ENCODE peak calls at places on chromosome 21, in seven cellular contexts. C is K562, Y is A549, Z is IMR-90, D is ovary, O is heart left ventricle, F is Peyer's patch. H is an unnamed sample.

GRCh38 chr21:44365251-44365966 is 12.0 kb downstream of the TRPM2 start:
- DNase-seq in C (no peak), Y (no peak), Z (no peak), D (no peak), O (peak), F (peak), H (no peak)

GRCh38 chr21:44286716-44287632 is 1.3 kb downstream of the AIRE start:
- DNase-seq in C (no peak), Y (no peak), Z (no peak), D (no peak), O (no peak), F (no peak), H (no peak)

GRCh38 chr21:32698971-32699693 is 28.7 kb downstream of the SYNJ1 start:
- DNase-seq in C (no peak), Y (no peak), Z (peak), D (no peak), O (no peak), F (peak), H (no peak)

GRCh38 chr21:29887313-29888009 is 52.3 kb downstream of the GRIK1 start:
- DNase-seq in C (no peak), Y (no peak), Z (no peak), D (no peak), O (no peak), F (no peak), H (no peak)

GRCh38 chr21:44547656-44548331 is 3.5 kb downstream of the KRTAP10-2 start:
- DNase-seq in C (no peak), Y (no peak), Z (no peak), D (no peak), O (no peak), F (no peak), H (no peak)

GRCh38 chr21:26939532-26940181 is 27.2 kb downstream of the ADAMTS5 start:
- DNase-seq in C (no peak), Y (no peak), Z (peak), D (peak), O (no peak), F (no peak), H (no peak)

GRCh38 chr21:32064511-32064910 is 191.7 kb downstream of the HUNK start:
- DNase-seq in C (no peak), Y (no peak), Z (no peak), D (no peak), O (no peak), F (no peak), H (no peak)

GRCh38 chr21:43702785-43703067 is 16.2 kb upstream of the PDXK start:
- DNase-seq in C (no peak), Y (no peak), Z (no peak), D (no peak), O (no peak), F (no peak), H (no peak)

GRCh38 chr21:28804089-28804670 is 188.5 kb downstream of the LTN1 start:
- DNase-seq in C (no peak), Y (no peak), Z (no peak), D (no peak), O (no peak), F (no peak), H (no peak)

GRCh38 chr21:39647476-39647875 is 34.7 kb downstream of the B3GALT5 start:
- DNase-seq in C (no peak), Y (no peak), Z (peak), D (no peak), O (no peak), F (no peak), H (no peak)

GRCh38 chr21:33419538-33420123 is 16.4 kb downstream of the IFNGR2 start:
- DNase-seq in C (no peak), Y (no peak), Z (peak), D (peak), O (no peak), F (no peak), H (peak)

GRCh38 chr21:32114434-32115063 is 164.3 kb downstream of the MIS18A start:
- DNase-seq in C (no peak), Y (no peak), Z (no peak), D (no peak), O (no peak), F (no peak), H (no peak)

GRCh38 chr21:30563630-30564029 is 2.5 kb upstream of the KRTAP19-7 start:
- DNase-seq in C (no peak), Y (no peak), Z (no peak), D (no peak), O (no peak), F (no peak), H (no peak)

GRCh38 chr21:43322805-43323204 is 104.1 kb downstream of the SIK1 start:
- DNase-seq in C (no peak), Y (no peak), Z (peak), D (no peak), O (no peak), F (no peak), H (no peak)

GRCh38 chr21:29834617-29835016 is 105.2 kb downstream of the GRIK1 start:
- DNase-seq in C (no peak), Y (no peak), Z (no peak), D (no peak), O (no peak), F (no peak), H (no peak)

GRCh38 chr21:38910390-38911008 is 104.8 kb downstream of the ETS2 start:
- DNase-seq in C (no peak), Y (no peak), Z (no peak), D (no peak), O (no peak), F (peak), H (no peak)

GRCh38 chr21:39441502-39442475 is 3.8 kb downstream of the LCA5L start:
- DNase-seq in C (peak), Y (peak), Z (peak), D (no peak), O (no peak), F (no peak), H (peak)

GRCh38 chr21:32494946-32495703 is 82.6 kb downstream of the EVA1C start:
- DNase-seq in C (peak), Y (no peak), Z (peak), D (no peak), O (no peak), F (no peak), H (no peak)

GRCh38 chr21:16250282-16250681 is 520.5 kb downstream of the USP25 start:
- DNase-seq in C (no peak), Y (no peak), Z (no peak), D (no peak), O (no peak), F (no peak), H (no peak)

GRCh38 chr21:39120876-39121599 is 62.2 kb downstream of the PSMG1 start:
- DNase-seq in C (no peak), Y (no peak), Z (no peak), D (no peak), O (no peak), F (no peak), H (no peak)

GRCh38 chr21:24200052-24200451 is 1407.2 kb downstream of the MRPL39 start:
- DNase-seq in C (no peak), Y (no peak), Z (no peak), D (no peak), O (no peak), F (no peak), H (no peak)

GRCh38 chr21:43193651-43194302 is 25.0 kb downstream of the CRYAA start:
- DNase-seq in C (no peak), Y (no peak), Z (peak), D (no peak), O (peak), F (no peak), H (no peak)

GRCh38 chr21:33367309-33367973 is 35.8 kb upstream of the IFNGR2 start:
- DNase-seq in C (no peak), Y (no peak), Z (no peak), D (no peak), O (no peak), F (no peak), H (no peak)

GRCh38 chr21:29309703-29310102 is 11.0 kb downstream of the BACH1 start:
- DNase-seq in C (no peak), Y (no peak), Z (no peak), D (no peak), O (no peak), F (no peak), H (no peak)

GRCh38 chr21:15788847-15789548 is 59.2 kb downstream of the USP25 start:
- DNase-seq in C (no peak), Y (no peak), Z (peak), D (no peak), O (no peak), F (no peak), H (no peak)

GRCh38 chr21:44907966-44908364 is 12.7 kb downstream of the ITGB2 start:
- DNase-seq in C (peak), Y (no peak), Z (no peak), D (peak), O (no peak), F (no peak), H (peak)

GRCh38 chr21:27380303-27380702 is 413.4 kb upstream of the ADAMTS5 start:
- DNase-seq in C (no peak), Y (no peak), Z (no peak), D (no peak), O (no peak), F (no peak), H (no peak)

GRCh38 chr21:38814126-38815059 is 8.7 kb downstream of the ETS2 start:
- DNase-seq in C (no peak), Y (no peak), Z (no peak), D (no peak), O (no peak), F (peak), H (no peak)

GRCh38 chr21:29477941-29478340 is 179.2 kb downstream of the BACH1 start:
- DNase-seq in C (no peak), Y (no peak), Z (peak), D (no peak), O (no peak), F (no peak), H (no peak)

GRCh38 chr21:43864313-43864805 is 664 bp upstream of the AGPAT3 start:
- DNase-seq in C (peak), Y (peak), Z (peak), D (peak), O (peak), F (peak), H (peak)

GRCh38 chr21:38958940-38959685 is 153.4 kb downstream of the ETS2 start:
- DNase-seq in C (no peak), Y (no peak), Z (peak), D (peak), O (peak), F (peak), H (peak)

GRCh38 chr21:20970691-20971090 is 27.5 kb upstream of the NCAM2 start:
- DNase-seq in C (no peak), Y (no peak), Z (no peak), D (no peak), O (no peak), F (no peak), H (no peak)

GRCh38 chr21:44259082-44259705 is 2.5 kb downstream of the DNMT3L start:
- DNase-seq in C (no peak), Y (no peak), Z (peak), D (no peak), O (no peak), F (no peak), H (no peak)

GRCh38 chr21:44596068-44596725 is 3.9 kb upstream of the KRTAP10-6 start:
- DNase-seq in C (no peak), Y (no peak), Z (no peak), D (no peak), O (no peak), F (no peak), H (no peak)

GRCh38 chr21:44304846-44305245 is 5.0 kb downstream of the PFKL start:
- DNase-seq in C (peak), Y (peak), Z (peak), D (peak), O (no peak), F (peak), H (peak)

GRCh38 chr21:46255758-46256337 is 27.3 kb upstream of the LSS start:
- DNase-seq in C (no peak), Y (no peak), Z (no peak), D (no peak), O (no peak), F (no peak), H (no peak)

GRCh38 chr21:46255166-46255565 is 26.6 kb upstream of the LSS start:
- DNase-seq in C (no peak), Y (no peak), Z (no peak), D (no peak), O (no peak), F (no peak), H (no peak)

GRCh38 chr21:46254208-46254975 is 25.8 kb upstream of the LSS start:
- DNase-seq in C (no peak), Y (no peak), Z (no peak), D (no peak), O (no peak), F (no peak), H (no peak)

GRCh38 chr21:46252840-46253239 is 24.3 kb upstream of the LSS start:
- DNase-seq in C (no peak), Y (no peak), Z (no peak), D (no peak), O (no peak), F (no peak), H (no peak)

DNA sequence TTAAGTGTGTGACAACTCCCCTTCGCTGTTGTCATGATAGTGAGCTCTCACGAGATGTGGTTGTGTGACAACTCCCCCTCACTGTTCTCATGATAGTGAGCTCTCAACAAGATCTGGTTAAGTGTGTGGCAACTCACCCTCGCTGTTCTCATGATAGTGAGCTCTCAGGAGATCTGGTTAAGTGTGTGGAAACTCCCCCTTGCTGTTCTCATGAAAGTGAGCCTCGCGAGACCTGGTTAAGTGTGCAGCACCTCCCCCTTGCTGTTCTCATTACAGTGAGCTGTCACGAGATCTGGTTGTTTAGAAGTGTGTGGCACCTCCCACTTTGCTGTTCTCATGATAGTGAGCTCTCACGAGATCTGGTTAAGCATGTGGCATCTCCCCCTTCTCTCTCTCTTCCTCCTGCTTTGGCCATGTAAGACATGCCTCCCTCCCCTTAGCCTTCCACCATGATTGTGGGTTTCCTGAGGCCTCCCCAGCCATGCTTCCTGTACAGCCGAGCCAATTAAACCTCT is 25.1 kb upstream of the LSS start:
- DNase-seq in C (peak), Y (no peak), Z (peak), D (no peak), O (no peak), F (no peak), H (peak)
- TF ChIP-seq POLR2A in C (no peak), Y (no peak), Z (no peak), D (no peak), O (no peak), F (no peak), H (no peak)

GRCh38 chr21:35399002-35399401 is 349.9 kb upstream of the RUNX1 start:
- DNase-seq in C (no peak), Y (no peak), Z (no peak), D (no peak), O (no peak), F (no peak), H (no peak)

GRCh38 chr21:35399706-35400105 is 350.6 kb upstream of the RUNX1 start:
- DNase-seq in C (no peak), Y (no peak), Z (no peak), D (no peak), O (no peak), F (no peak), H (no peak)

GRCh38 chr21:35400233-35400939 is 351.3 kb upstream of the RUNX1 start:
- DNase-seq in C (peak), Y (peak), Z (peak), D (no peak), O (peak), F (no peak), H (peak)

GRCh38 chr21:35396655-35397054 is 347.6 kb upstream of the RUNX1 start:
- DNase-seq in C (no peak), Y (no peak), Z (no peak), D (no peak), O (no peak), F (no peak), H (no peak)

DNA sequence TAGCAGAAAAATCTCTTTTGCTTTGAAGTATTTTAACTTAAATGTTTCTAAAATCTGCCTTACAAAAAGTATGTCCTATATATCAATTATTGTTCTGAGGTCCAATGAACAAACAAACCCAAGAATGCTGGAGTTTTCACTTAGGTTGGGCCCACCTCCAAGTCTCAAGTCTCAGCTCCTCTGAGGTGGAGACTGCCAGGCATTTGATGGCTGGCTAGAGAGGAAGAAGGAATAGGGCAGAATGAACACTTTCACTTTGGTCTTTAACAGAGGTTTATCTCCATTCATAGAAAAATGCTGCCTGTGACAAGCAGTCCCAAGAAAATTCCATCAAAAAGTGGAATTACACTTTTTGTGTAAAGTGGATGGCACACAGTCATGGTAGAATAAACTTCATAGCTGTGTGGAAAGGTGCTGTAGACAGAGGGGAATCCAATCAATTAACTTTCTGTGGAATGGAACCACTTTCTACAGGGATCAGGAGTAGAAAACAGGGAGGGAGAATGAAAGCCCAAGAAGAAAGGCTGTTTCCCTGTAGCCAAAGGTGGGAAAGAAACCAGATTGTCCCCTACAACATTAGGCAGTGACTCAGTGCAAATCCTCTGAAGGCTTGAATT is 349.4 kb upstream of the RUNX1 start:
- DNase-seq in C (no peak), Y (no peak), Z (peak), D (no peak), O (no peak), F (no peak), H (no peak)
- TF ChIP-seq POLR2A in C (no peak), Y (no peak), Z (no peak), D (no peak), O (no peak), F (no peak), H (no peak)

GRCh38 chr21:37268186-37268503 is 1.0 kb upstream of the VPS26C start:
- DNase-seq in C (no peak), Y (no peak), Z (no peak), D (no peak), O (no peak), F (no peak), H (no peak)

GRCh38 chr21:37266515-37267221 is 466 bp downstream of the VPS26C start:
- DNase-seq in C (no peak), Y (no peak), Z (peak), D (peak), O (peak), F (no peak), H (peak)

GRCh38 chr21:37269481-37269880 is 2.3 kb upstream of the VPS26C start:
- DNase-seq in C (no peak), Y (no peak), Z (no peak), D (no peak), O (no peak), F (no peak), H (no peak)

GRCh38 chr21:37264808-37265207 is 2.3 kb downstream of the VPS26C start:
- DNase-seq in C (no peak), Y (no peak), Z (no peak), D (no peak), O (no peak), F (no peak), H (no peak)

GRCh38 chr21:37267269-37268185 is at the start of gene VPS26C:
- DNase-seq in C (peak), Y (peak), Z (peak), D (peak), O (peak), F (peak), H (peak)
- TF ChIP-seq POLR2A in C (peak), Y (peak), Z (peak), D (peak), O (peak), F (peak), H (peak)

DNA sequence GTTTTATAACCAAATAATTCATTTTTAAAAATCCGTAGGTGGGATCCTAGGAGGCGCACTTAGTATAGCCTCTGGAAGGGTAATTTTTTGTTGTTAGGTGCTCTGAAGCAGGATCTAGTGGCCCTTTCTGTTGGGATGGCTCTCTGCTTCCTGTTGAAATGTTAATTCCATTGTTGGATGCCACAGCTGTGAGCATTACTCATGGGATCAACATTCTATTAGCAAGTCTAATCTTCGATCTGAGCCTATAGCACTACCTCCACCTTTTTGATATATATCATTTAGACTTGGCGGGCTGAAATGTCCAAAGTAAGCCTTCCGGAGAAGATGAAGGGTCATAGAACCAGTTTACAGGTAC is 1.3 kb downstream of the CXADR start:
- DNase-seq in C (no peak), Y (no peak), Z (no peak), D (no peak), O (no peak), F (no peak), H (no peak)
- TF ChIP-seq POLR2A in C (no peak), Y (no peak), Z (no peak), D (no peak), O (no peak), F (no peak), H (no peak)

GRCh38 chr21:25396135-25396711 is 211.1 kb downstream of the MRPL39 start:
- DNase-seq in C (no peak), Y (no peak), Z (no peak), D (no peak), O (no peak), F (no peak), H (no peak)
- TF ChIP-seq POLR2A in C (no peak), Y (no peak), Z (no peak), D (no peak), O (no peak), F (no peak), H (no peak)

DNA sequence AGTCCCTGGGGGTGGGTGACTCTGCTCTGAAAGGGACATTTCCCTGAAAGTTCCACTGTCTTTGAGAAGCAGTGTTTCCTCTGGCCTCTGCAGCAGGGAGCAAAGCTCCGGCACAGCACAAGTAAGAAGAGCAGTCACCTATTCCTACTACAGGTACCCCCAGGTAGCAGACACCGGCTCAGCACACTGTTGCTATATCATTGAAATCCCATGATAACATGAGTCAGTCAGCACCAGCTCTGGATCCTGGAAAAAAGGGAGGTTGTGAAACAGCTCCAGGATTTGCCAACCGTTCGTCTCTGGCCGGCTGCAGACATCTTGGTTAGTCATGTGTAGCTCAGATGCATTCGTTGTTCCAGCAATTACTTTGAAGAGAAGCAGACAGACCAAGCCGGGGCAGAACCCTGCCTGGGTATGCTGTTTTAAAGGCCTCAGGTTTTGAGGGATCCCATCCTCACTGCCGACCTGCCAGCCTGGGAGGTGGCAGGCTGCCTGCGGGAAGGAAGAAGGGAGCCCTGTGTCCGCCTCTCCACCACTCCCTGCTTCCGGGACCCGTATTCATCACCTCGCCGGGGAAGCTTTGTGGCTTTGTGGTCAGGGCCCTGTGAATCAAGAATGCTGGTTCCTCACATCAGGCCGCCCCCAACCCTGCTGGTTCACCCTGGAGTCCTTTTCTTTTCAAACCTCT is 139.2 kb downstream of the CLIC6 start:
- DNase-seq in C (no peak), Y (peak), Z (peak), D (peak), O (no peak), F (no peak), H (no peak)
- TF ChIP-seq POLR2A in C (no peak), Y (no peak), Z (peak), D (no peak), O (no peak), F (no peak), H (no peak)

GRCh38 chr21:42010507-42011493 is 640 bp upstream of the ZBTB21 start:
- DNase-seq in C (peak), Y (peak), Z (no peak), D (peak), O (peak), F (no peak), H (peak)
- TF ChIP-seq POLR2A in C (peak), Y (peak), Z (peak), D (no peak), O (no peak), F (peak), H (no peak)